ENCODE peak calls at places on chromosomes 16 and 17, in eight cellular contexts. E is SK-N-SH, Z is prostate gland, D is esophagus muscularis mucosa, K is sigmoid colon, O is Panc1, T is suprapubic skin, A is stomach. L is an unnamed sample.
A peak's percentile ranks its signal among the peaks of the same experiment; 100 is the strongest.

GRCh38 chr17:17416007-17416399 is 60.8 kb upstream of the MED9 start:
- DNase-seq in A (no peak), D (no peak), Z (no peak), O (no peak), T (no peak), K (peak; percentile 40), E (peak; percentile 66), L (no peak)

GRCh38 chr17:73566905-73567782 is 77.1 kb downstream of the SDK2 start:
- DNase-seq in T (no peak), K (no peak), D (no peak), O (no peak), E (no peak), Z (peak; percentile 28), A (no peak), L (no peak)

GRCh38 chr17:81909966-81910839 is 996 bp downstream of the PCYT2 start:
- DNase-seq in A (peak; percentile 62), E (peak; percentile 66), T (no peak), O (no peak), K (peak; percentile 68), Z (no peak), D (no peak), L (no peak)

GRCh38 chr17:74280093-74280513 is 6.1 kb downstream of the DNAI2 start:
- DNase-seq in D (no peak), K (no peak), A (no peak), E (no peak), O (no peak), Z (no peak), T (no peak), L (no peak)

GRCh38 chr16:4945560-4946502 is 8.9 kb upstream of the PPL start:
- DNase-seq in Z (peak; percentile 39), O (no peak), K (peak; percentile 75), A (no peak), E (no peak), D (no peak), T (peak; percentile 88), L (peak; percentile 85)

GRCh38 chr16:8850279-8850885 is 18.4 kb downstream of the CARHSP1 start:
- DNase-seq in E (peak; percentile 36), K (peak; percentile 76), A (no peak), T (no peak), O (no peak), D (peak; percentile 93), Z (no peak), L (no peak)

GRCh38 chr16:88279998-88280397 is 102.8 kb upstream of the ZNF469 start:
- DNase-seq in D (no peak), A (no peak), T (no peak), K (no peak), Z (no peak), E (no peak), O (no peak), L (no peak)

GRCh38 chr17:64992325-64992802 is 64.2 kb downstream of the GNA13 start:
- DNase-seq in K (no peak), D (no peak), Z (no peak), T (no peak), O (peak; percentile 42), A (no peak), E (no peak), L (peak; percentile 69)

GRCh38 chr17:29133146-29133713 is 47.0 kb downstream of the MYO18A start:
- DNase-seq in K (no peak), Z (no peak), T (no peak), D (no peak), O (no peak), A (no peak), E (no peak), L (no peak)

GRCh38 chr16:61194573-61194972 is 841.7 kb downstream of the CDH8 start:
- DNase-seq in K (no peak), O (no peak), Z (no peak), D (no peak), A (no peak), T (no peak), E (no peak), L (no peak)

GRCh38 chr17:290626-291025 is 62.0 kb downstream of the RPH3AL start:
- DNase-seq in A (no peak), D (no peak), E (no peak), T (peak; percentile 58), O (no peak), K (peak; percentile 27), Z (no peak), L (no peak)

GRCh38 chr17:17708816-17709215 is 27.6 kb downstream of the RAI1 start:
- DNase-seq in Z (no peak), E (no peak), A (no peak), O (no peak), T (no peak), K (no peak), D (no peak), L (no peak)

GRCh38 chr16:88784074-88784855 is 755 bp downstream of the PIEZO1 start:
- DNase-seq in T (peak; percentile 92), A (peak; percentile 66), Z (peak; percentile 71), D (no peak), O (no peak), E (peak; percentile 81), K (peak; percentile 94), L (peak; percentile 76)

GRCh38 chr17:5605452-5605851 is 21.1 kb upstream of the NLRP1 start:
- DNase-seq in A (no peak), O (no peak), E (no peak), D (no peak), Z (no peak), T (no peak), K (no peak), L (no peak)

GRCh38 chr17:42248351-42249179 is 27.6 kb downstream of the STAT5B start:
- DNase-seq in E (peak; percentile 69), D (peak; percentile 96), T (peak; percentile 89), K (peak; percentile 95), O (no peak), Z (peak; percentile 72), A (peak; percentile 81), L (peak; percentile 57)

GRCh38 chr17:79633937-79634813 is 23.3 kb upstream of the RBFOX3 start:
- DNase-seq in A (peak; percentile 19), E (peak; percentile 18), K (peak; percentile 34), T (peak; percentile 40), O (no peak), D (peak; percentile 77), Z (no peak), L (peak; percentile 44)

GRCh38 chr16:55368205-55368604 is 44.2 kb downstream of the IRX6 start:
- DNase-seq in Z (no peak), O (no peak), K (no peak), A (no peak), E (no peak), T (no peak), D (no peak), L (no peak)

GRCh38 chr16:55364811-55365210 is 40.8 kb downstream of the IRX6 start:
- DNase-seq in A (no peak), T (no peak), E (no peak), O (no peak), K (no peak), Z (no peak), D (peak; percentile 60), L (no peak)

GRCh38 chr16:55369151-55369550 is 45.1 kb downstream of the IRX6 start:
- DNase-seq in T (no peak), D (no peak), K (no peak), O (no peak), E (no peak), A (no peak), Z (peak; percentile 12), L (no peak)

GRCh38 chr16:55367796-55368195 is 43.8 kb downstream of the IRX6 start:
- DNase-seq in Z (no peak), D (no peak), A (no peak), O (no peak), T (no peak), E (no peak), K (no peak), L (no peak)

DNA sequence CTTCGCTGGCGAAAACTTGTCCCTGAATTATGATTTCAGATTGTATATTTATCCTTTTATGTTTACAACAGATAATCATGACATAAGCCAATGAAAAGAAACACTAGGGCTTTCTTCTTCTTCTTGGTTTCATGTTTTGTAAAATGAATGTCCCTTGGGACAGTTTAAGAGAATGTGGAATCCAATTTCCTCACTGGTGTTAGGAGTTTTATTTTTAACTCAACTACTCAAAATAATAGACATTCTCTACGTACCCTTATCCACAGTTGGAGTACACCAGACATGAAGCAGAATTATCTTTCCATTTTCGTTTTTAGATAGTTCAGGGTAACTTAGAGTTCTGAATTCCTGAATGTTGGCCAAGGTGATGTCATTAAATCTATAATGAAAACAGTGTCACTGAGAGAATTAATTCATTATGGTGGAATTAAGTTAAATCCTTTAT is 43.3 kb downstream of the IRX6 start:
- DNase-seq in O (no peak), K (no peak), D (no peak), T (no peak), Z (no peak), A (no peak), E (no peak), L (no peak)
- H3K4me3 ChIP-seq in O (no peak overlapping the region), K (no peak overlapping the region), D (no peak overlapping the region), T (no peak overlapping the region), Z (no peak overlapping the region), A (no peak overlapping the region), E (no peak overlapping the region), L (no peak overlapping the region)

GRCh38 chr16:78606572-78606971 is 507.1 kb downstream of the WWOX start:
- DNase-seq in K (no peak), D (no peak), Z (no peak), O (no peak), E (no peak), T (no peak), A (no peak), L (no peak)
- TF ChIP-seq POLR2AphosphoS5 in K (no peak), D (no peak), Z (no peak), O (no peak), E (no peak), T (no peak), A (no peak), L (no peak)

DNA sequence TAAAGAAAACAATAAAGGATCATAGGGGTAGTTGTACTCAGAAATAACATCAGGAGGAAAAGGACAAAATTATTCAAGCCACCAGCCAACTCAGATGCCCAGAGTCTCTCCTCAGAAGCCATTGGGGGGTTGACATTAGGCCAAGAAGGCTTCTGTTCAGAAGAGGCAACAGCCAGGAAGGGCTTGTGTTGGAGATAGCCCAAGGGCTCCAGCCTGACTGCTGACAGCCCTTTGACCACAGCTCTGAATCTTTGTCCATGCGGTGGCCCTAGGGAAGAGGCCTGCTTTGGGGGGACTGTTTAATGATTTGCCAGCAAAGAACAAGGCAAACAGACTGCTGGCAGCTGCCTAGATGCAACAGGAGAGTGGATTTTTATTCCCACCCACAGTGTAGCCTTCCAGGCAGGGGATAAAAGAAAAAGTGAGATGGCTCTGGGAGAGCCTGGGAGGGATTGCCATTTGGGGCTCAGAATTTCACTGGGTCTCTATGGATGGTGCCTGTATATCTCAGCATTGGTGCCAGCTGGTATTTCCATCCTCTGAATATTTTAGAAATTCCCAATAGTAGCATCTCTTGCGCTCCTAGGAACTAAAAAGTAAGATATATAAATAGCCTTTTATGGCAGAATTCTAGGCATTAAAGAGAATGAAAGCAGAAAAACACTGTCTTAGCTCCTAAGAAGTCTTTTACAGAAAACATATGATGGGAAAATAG is 29.3 kb upstream of the SUPT4H1 start:
- DNase-seq in A (peak; percentile 38), D (no peak), E (no peak), T (no peak), O (no peak), Z (no peak), K (no peak), L (no peak)
- H3K27ac ChIP-seq in A (peak overlapping the region; percentile 11), D (no peak overlapping the region), E (no peak overlapping the region), T (no peak overlapping the region), O (no peak overlapping the region), Z (no peak overlapping the region), K (no peak overlapping the region), L (peak overlapping the region; percentile 27)

DNA sequence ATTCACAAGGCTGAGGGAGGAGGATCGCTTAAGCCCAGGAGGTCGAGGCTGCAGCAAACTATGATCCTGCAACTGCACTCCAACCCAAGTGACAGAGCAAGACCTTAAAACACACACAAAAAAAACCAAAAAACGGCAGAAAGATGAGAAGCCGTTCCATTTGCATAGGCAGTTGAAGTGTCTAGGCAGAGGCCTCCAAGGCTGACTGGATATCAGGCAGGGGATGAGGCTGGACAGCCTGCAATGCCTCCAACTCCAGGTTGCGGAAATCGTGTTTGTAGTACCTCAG is 2.0 kb upstream of the FBXL19 start:
- DNase-seq in D (no peak), A (no peak), E (no peak), Z (no peak), O (no peak), T (no peak), K (no peak), L (no peak)
- H3K4me3 ChIP-seq in D (peak overlapping the region; percentile 62), A (peak overlapping the region; percentile 82), E (peak overlapping the region; percentile 72), Z (peak overlapping the region; percentile 61), O (peak overlapping the region; percentile 82), T (peak overlapping the region; percentile 73), K (peak overlapping the region; percentile 70), L (peak overlapping the region; percentile 65)

L was measured in breast epithelium.